ENCODE peak calls at places on chromosome 7, in ten cellular contexts. Y is activated CD8-positive, alpha-beta memory T cell treated with anti-CD3 and anti-CD28 coated beads for 48 hours; A is left lung; P is fibroblast of pulmonary artery; T is stomach; B is NCI-H774; X is AG09319; E is NCI-H345; H is naive B cell; C is foreskin fibroblast. U is an unnamed sample.

GRCh38 chr7:901388-902154 is 25.2 kb downstream of the GET4 start:
- DNase-seq in Y (no peak), A (peak), P (peak), T (peak), B (peak), X (peak), E (peak), H (no peak), C (peak), U (no peak)

GRCh38 chr7:130108809-130109208 is 38.5 kb downstream of the KLHDC10 start:
- DNase-seq in Y (no peak), A (no peak), P (no peak), T (no peak), B (no peak), X (no peak), E (no peak), H (no peak), C (no peak), U (no peak)

GRCh38 chr7:116569737-116570136 is 44.9 kb downstream of the CAV1 start:
- DNase-seq in Y (no peak), A (no peak), P (peak), T (no peak), B (no peak), X (no peak), E (no peak), H (no peak), C (peak), U (peak)

GRCh38 chr7:43750016-43750887 is 8.2 kb upstream of the BLVRA start:
- DNase-seq in Y (no peak), A (no peak), P (peak), T (no peak), B (no peak), X (no peak), E (no peak), H (no peak), C (peak), U (no peak)

GRCh38 chr7:91164531-91164930 is 99.7 kb upstream of the FZD1 start:
- DNase-seq in Y (no peak), A (no peak), P (no peak), T (no peak), B (no peak), X (no peak), E (no peak), H (no peak), C (no peak), U (no peak)

GRCh38 chr7:141537906-141538305 is 13.3 kb upstream of the AGK start:
- DNase-seq in Y (no peak), A (no peak), P (no peak), T (no peak), B (no peak), X (no peak), E (no peak), H (no peak), C (no peak), U (no peak)

GRCh38 chr7:92567460-92567859 is 22.7 kb downstream of the FAM133B start:
- DNase-seq in Y (no peak), A (no peak), P (peak), T (no peak), B (no peak), X (no peak), E (no peak), H (no peak), C (peak), U (no peak)

GRCh38 chr7:33774762-33775523 is 130.4 kb upstream of the BMPER start:
- DNase-seq in Y (no peak), A (peak), P (peak), T (peak), B (no peak), X (peak), E (peak), H (no peak), C (peak), U (no peak)

GRCh38 chr7:19079066-19079465 is 38.4 kb downstream of the TWIST1 start:
- DNase-seq in Y (no peak), A (no peak), P (peak), T (no peak), B (no peak), X (peak), E (no peak), H (no peak), C (no peak), U (no peak)

GRCh38 chr7:88317422-88317821 is 10.7 kb upstream of the STEAP4 start:
- DNase-seq in Y (no peak), A (no peak), P (no peak), T (no peak), B (no peak), X (no peak), E (no peak), H (no peak), C (no peak), U (no peak)

GRCh38 chr7:101245147-101245668 is 327 bp upstream of the FIS1 start:
- DNase-seq in Y (no peak), A (no peak), P (no peak), T (no peak), B (no peak), X (no peak), E (no peak), H (no peak), C (no peak), U (no peak)

GRCh38 chr7:84529480-84530205 is 335.1 kb upstream of the SEMA3A start:
- DNase-seq in Y (no peak), A (no peak), P (peak), T (no peak), B (no peak), X (peak), E (no peak), H (no peak), C (peak), U (no peak)

U was measured in AG04449.